ENCODE peak calls at places on chromosomes 16 and 17, in ten cellular contexts. One of them, this sample, is unnamed.

GRCh38 chr17:45300060-45300751 is 16.6 kb downstream of the MAP3K14 start:
- DNase-seq in ELR: no peak
- DNase-seq in aorta: no peak
- DNase-seq in DMS153: no peak
- DNase-seq in KBM-7: no peak
- DNase-seq in NAMALWA: no peak
- DNase-seq in EL: no peak
- DNase-seq in hypothalamus: no peak
- DNase-seq in T-helper 9 cell: no peak
- DNase-seq in head of caudate nucleus: no peak
- DNase-seq in this sample: no peak

GRCh38 chr17:8552582-8553320 is 77.8 kb downstream of the MYH10 start:
- DNase-seq in head of caudate nucleus: no peak
- DNase-seq in EL: peak; percentile 34
- DNase-seq in DMS153: no peak
- DNase-seq in KBM-7: no peak
- DNase-seq in aorta: no peak
- DNase-seq in hypothalamus: no peak
- DNase-seq in T-helper 9 cell: no peak
- DNase-seq in NAMALWA: no peak
- DNase-seq in ELR: peak; percentile 86
- DNase-seq in this sample: no peak

GRCh38 chr16:54447606-54448440 is 161.2 kb upstream of the IRX3 start:
- DNase-seq in NAMALWA: no peak
- DNase-seq in KBM-7: peak; percentile 70
- DNase-seq in aorta: no peak
- DNase-seq in DMS153: no peak
- DNase-seq in EL: peak; percentile 87
- DNase-seq in hypothalamus: no peak
- DNase-seq in ELR: peak; percentile 93
- DNase-seq in T-helper 9 cell: no peak
- DNase-seq in head of caudate nucleus: peak; percentile 11
- DNase-seq in this sample: no peak

GRCh38 chr17:65583921-65584603 is 22.6 kb upstream of the AXIN2 start:
- DNase-seq in hypothalamus: peak; percentile 54
- DNase-seq in NAMALWA: no peak
- DNase-seq in aorta: no peak
- DNase-seq in ELR: no peak
- DNase-seq in head of caudate nucleus: no peak
- DNase-seq in KBM-7: no peak
- DNase-seq in DMS153: no peak
- DNase-seq in EL: no peak
- DNase-seq in T-helper 9 cell: no peak
- DNase-seq in this sample: no peak

GRCh38 chr17:49384962-49385361 is 22.9 kb upstream of the ZNF652 start:
- DNase-seq in DMS153: no peak
- DNase-seq in T-helper 9 cell: no peak
- DNase-seq in head of caudate nucleus: no peak
- DNase-seq in ELR: no peak
- DNase-seq in NAMALWA: no peak
- DNase-seq in KBM-7: no peak
- DNase-seq in hypothalamus: no peak
- DNase-seq in EL: no peak
- DNase-seq in aorta: no peak
- DNase-seq in this sample: no peak

GRCh38 chr16:55567382-55567781 is 898 bp downstream of the CAPNS2 start:
- DNase-seq in aorta: no peak
- DNase-seq in ELR: no peak
- DNase-seq in T-helper 9 cell: no peak
- DNase-seq in KBM-7: no peak
- DNase-seq in head of caudate nucleus: no peak
- DNase-seq in DMS153: no peak
- DNase-seq in hypothalamus: no peak
- DNase-seq in NAMALWA: no peak
- DNase-seq in EL: peak; percentile 2
- DNase-seq in this sample: no peak

GRCh38 chr16:84803146-84803545 is 16.6 kb upstream of the CRISPLD2 start:
- DNase-seq in EL: no peak
- DNase-seq in T-helper 9 cell: no peak
- DNase-seq in NAMALWA: no peak
- DNase-seq in KBM-7: no peak
- DNase-seq in aorta: no peak
- DNase-seq in ELR: no peak
- DNase-seq in hypothalamus: no peak
- DNase-seq in head of caudate nucleus: no peak
- DNase-seq in DMS153: no peak
- DNase-seq in this sample: no peak

GRCh38 chr16:53456625-53457024 is 22.4 kb downstream of the RBL2 start:
- DNase-seq in hypothalamus: no peak
- DNase-seq in DMS153: no peak
- DNase-seq in ELR: no peak
- DNase-seq in aorta: no peak
- DNase-seq in NAMALWA: no peak
- DNase-seq in T-helper 9 cell: peak; percentile 8
- DNase-seq in KBM-7: peak; percentile 41
- DNase-seq in EL: no peak
- DNase-seq in head of caudate nucleus: no peak
- DNase-seq in this sample: no peak

GRCh38 chr16:66895697-66895995 is 15.3 kb downstream of the PDP2 start:
- DNase-seq in DMS153: no peak
- DNase-seq in NAMALWA: no peak
- DNase-seq in hypothalamus: no peak
- DNase-seq in head of caudate nucleus: no peak
- DNase-seq in T-helper 9 cell: no peak
- DNase-seq in EL: no peak
- DNase-seq in ELR: no peak
- DNase-seq in KBM-7: no peak
- DNase-seq in aorta: no peak
- DNase-seq in this sample: no peak

GRCh38 chr17:3885970-3886369 is 6.9 kb downstream of the CAMKK1 start:
- DNase-seq in aorta: no peak
- DNase-seq in T-helper 9 cell: no peak
- DNase-seq in DMS153: no peak
- DNase-seq in head of caudate nucleus: no peak
- DNase-seq in NAMALWA: no peak
- DNase-seq in ELR: peak; percentile 86
- DNase-seq in KBM-7: no peak
- DNase-seq in hypothalamus: no peak
- DNase-seq in EL: peak; percentile 75
- DNase-seq in this sample: no peak

GRCh38 chr17:3511841-3512511 is 36.2 kb downstream of the ASPA start:
- DNase-seq in hypothalamus: no peak
- DNase-seq in T-helper 9 cell: no peak
- DNase-seq in KBM-7: no peak
- DNase-seq in DMS153: no peak
- DNase-seq in ELR: no peak
- DNase-seq in EL: no peak
- DNase-seq in NAMALWA: no peak
- DNase-seq in aorta: no peak
- DNase-seq in head of caudate nucleus: no peak
- DNase-seq in this sample: no peak

GRCh38 chr16:22324787-22325597 is 27.8 kb downstream of the POLR3E start:
- DNase-seq in NAMALWA: no peak
- DNase-seq in head of caudate nucleus: no peak
- DNase-seq in T-helper 9 cell: no peak
- DNase-seq in ELR: no peak
- DNase-seq in EL: no peak
- DNase-seq in KBM-7: no peak
- DNase-seq in aorta: no peak
- DNase-seq in hypothalamus: no peak
- DNase-seq in DMS153: no peak
- DNase-seq in this sample: no peak

GRCh38 chr17:57531078-57531477 is 214.0 kb downstream of the CCDC182 start:
- DNase-seq in DMS153: no peak
- DNase-seq in ELR: no peak
- DNase-seq in EL: no peak
- DNase-seq in hypothalamus: no peak
- DNase-seq in T-helper 9 cell: no peak
- DNase-seq in aorta: no peak
- DNase-seq in NAMALWA: no peak
- DNase-seq in KBM-7: no peak
- DNase-seq in head of caudate nucleus: no peak
- DNase-seq in this sample: no peak

GRCh38 chr17:51546114-51546513 is 285.8 kb downstream of the UTP18 start:
- DNase-seq in ELR: no peak
- DNase-seq in head of caudate nucleus: no peak
- DNase-seq in DMS153: no peak
- DNase-seq in aorta: no peak
- DNase-seq in KBM-7: no peak
- DNase-seq in hypothalamus: no peak
- DNase-seq in EL: no peak
- DNase-seq in T-helper 9 cell: no peak
- DNase-seq in NAMALWA: no peak
- DNase-seq in this sample: no peak

GRCh38 chr16:66988197-66988788 is at the start of gene CES4A:
- DNase-seq in NAMALWA: no peak
- DNase-seq in KBM-7: no peak
- DNase-seq in EL: peak; percentile 21
- DNase-seq in hypothalamus: no peak
- DNase-seq in aorta: no peak
- DNase-seq in ELR: peak; percentile 45
- DNase-seq in DMS153: no peak
- DNase-seq in head of caudate nucleus: no peak
- DNase-seq in T-helper 9 cell: no peak
- DNase-seq in this sample: no peak

GRCh38 chr16:70375636-70376611 is 29.2 kb downstream of the DDX19A start:
- DNase-seq in NAMALWA: no peak
- DNase-seq in DMS153: no peak
- DNase-seq in EL: no peak
- DNase-seq in T-helper 9 cell: no peak
- DNase-seq in aorta: no peak
- DNase-seq in KBM-7: no peak
- DNase-seq in hypothalamus: no peak
- DNase-seq in head of caudate nucleus: no peak
- DNase-seq in ELR: no peak
- DNase-seq in this sample: no peak

GRCh38 chr16:85754403-85754802 is 3.5 kb upstream of the C16orf74 start:
- DNase-seq in NAMALWA: peak; percentile 91
- DNase-seq in T-helper 9 cell: no peak
- DNase-seq in hypothalamus: no peak
- DNase-seq in aorta: no peak
- DNase-seq in KBM-7: peak; percentile 48
- DNase-seq in EL: no peak
- DNase-seq in DMS153: peak; percentile 87
- DNase-seq in ELR: no peak
- DNase-seq in head of caudate nucleus: no peak
- DNase-seq in this sample: no peak

This sample was measured in GDM1.